ENCODE peak calls at places on chromosome 19, in seven cellular contexts. E is ovary, O is tibial nerve, I is A549, R is stomach, K is transverse colon, Q is H1. D is an unnamed sample. For H3K4me1, the result is how much of the 10 kb centered on the place peaks cover.

GRCh38 chr19:47848871-47849473 is 10.1 kb upstream of the TPRX2 start:
- DNase-seq in E (no peak), O (no peak), I (peak), R (no peak), K (no peak), Q (peak), D (no peak)

GRCh38 chr19:48613024-48613851 is 1.6 kb downstream of the FAM83E start:
- DNase-seq in E (no peak), O (no peak), I (no peak), R (peak), K (peak), Q (no peak), D (no peak)

GRCh38 chr19:17687857-17688784 is at the start of gene UNC13A:
- DNase-seq in E (peak), O (no peak), I (peak), R (peak), K (peak), Q (peak), D (no peak)

GRCh38 chr19:1768248-1768647 is 14.9 kb downstream of the ONECUT3 start:
- DNase-seq in E (no peak), O (no peak), I (no peak), R (no peak), K (peak), Q (peak), D (no peak)

GRCh38 chr19:15245370-15246197 is 13.3 kb upstream of the EPHX3 start:
- DNase-seq in E (no peak), O (no peak), I (no peak), R (no peak), K (no peak), Q (no peak), D (no peak)

GRCh38 chr19:15324791-15325519 is 7.4 kb downstream of the BRD4 start:
- DNase-seq in E (no peak), O (no peak), I (no peak), R (peak), K (no peak), Q (no peak), D (peak)

GRCh38 chr19:1041835-1042685 is 2.2 kb downstream of the ABCA7 start:
- DNase-seq in E (no peak), O (no peak), I (peak), R (peak), K (peak), Q (no peak), D (peak)

GRCh38 chr19:49431330-49431749 is 6.2 kb downstream of the GFY start:
- DNase-seq in E (no peak), O (no peak), I (peak), R (no peak), K (no peak), Q (no peak), D (no peak)

GRCh38 chr19:56333506-56333905 is 18.9 kb upstream of the ZSCAN5A start:
- DNase-seq in E (no peak), O (peak), I (peak), R (peak), K (peak), Q (peak), D (no peak)

GRCh38 chr19:29680447-29680846 is 15.2 kb downstream of the PLEKHF1 start:
- DNase-seq in E (no peak), O (no peak), I (no peak), R (peak), K (peak), Q (no peak), D (no peak)

GRCh38 chr19:51721905-51722304 is 1.9 kb downstream of the HAS1 start:
- DNase-seq in E (no peak), O (no peak), I (no peak), R (no peak), K (no peak), Q (no peak), D (no peak)

GRCh38 chr19:45444318-45445041 is 20.8 kb upstream of the ERCC1 start:
- DNase-seq in E (peak), O (peak), I (peak), R (peak), K (peak), Q (peak), D (peak)

GRCh38 chr19:43690890-43691289 is 20.9 kb upstream of the PLAUR start:
- DNase-seq in E (no peak), O (no peak), I (no peak), R (no peak), K (no peak), Q (no peak), D (no peak)

GRCh38 chr19:13118424-13119193 is 545 bp downstream of the NACC1 start:
- DNase-seq in E (peak), O (no peak), I (peak), R (peak), K (no peak), Q (peak), D (peak)

GRCh38 chr19:18450021-18450933 is 12.3 kb upstream of the ISYNA1 start:
- DNase-seq in E (no peak), O (no peak), I (no peak), R (no peak), K (no peak), Q (no peak), D (no peak)

GRCh38 chr19:28615546-28615916 is 597.4 kb downstream of the UQCRFS1 start:
- DNase-seq in E (no peak), O (no peak), I (no peak), R (no peak), K (no peak), Q (no peak), D (no peak)

GRCh38 chr19:51001495-51001894 is at the start of gene KLK8:
- DNase-seq in E (no peak), O (no peak), I (no peak), R (no peak), K (no peak), Q (no peak), D (no peak)

GRCh38 chr19:4557971-4558941 is 1.2 kb downstream of the SEMA6B start:
- DNase-seq in E (no peak), O (no peak), I (no peak), R (peak), K (peak), Q (peak), D (no peak)

DNA sequence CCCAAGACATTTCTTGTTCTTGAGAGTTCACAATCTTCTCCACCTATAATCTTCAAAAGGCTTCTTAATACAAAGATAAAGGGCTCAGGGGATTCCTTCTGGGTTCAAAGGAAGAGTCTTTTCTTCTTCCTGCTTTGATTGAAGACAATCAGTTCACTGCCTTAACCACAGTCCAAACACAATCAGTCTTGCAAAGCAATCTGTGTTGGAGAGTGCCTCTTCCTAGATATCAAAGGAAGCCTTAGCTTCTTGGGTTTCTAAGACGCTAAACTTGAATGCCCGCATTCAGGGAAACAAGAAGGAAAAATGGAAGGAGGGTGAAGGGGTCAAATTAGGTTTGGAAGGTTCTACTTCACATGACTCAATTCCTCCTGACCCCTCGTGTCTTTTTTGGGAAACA is 27.2 kb downstream of the RANBP3 start:
- DNase-seq in E (no peak), O (no peak), I (no peak), R (no peak), K (no peak), Q (no peak), D (no peak)
- H3K4me1 ChIP-seq in E (under half), O (under half), I (under half), R (half or more), K (half or more), Q (under half), D (half or more)

DNA sequence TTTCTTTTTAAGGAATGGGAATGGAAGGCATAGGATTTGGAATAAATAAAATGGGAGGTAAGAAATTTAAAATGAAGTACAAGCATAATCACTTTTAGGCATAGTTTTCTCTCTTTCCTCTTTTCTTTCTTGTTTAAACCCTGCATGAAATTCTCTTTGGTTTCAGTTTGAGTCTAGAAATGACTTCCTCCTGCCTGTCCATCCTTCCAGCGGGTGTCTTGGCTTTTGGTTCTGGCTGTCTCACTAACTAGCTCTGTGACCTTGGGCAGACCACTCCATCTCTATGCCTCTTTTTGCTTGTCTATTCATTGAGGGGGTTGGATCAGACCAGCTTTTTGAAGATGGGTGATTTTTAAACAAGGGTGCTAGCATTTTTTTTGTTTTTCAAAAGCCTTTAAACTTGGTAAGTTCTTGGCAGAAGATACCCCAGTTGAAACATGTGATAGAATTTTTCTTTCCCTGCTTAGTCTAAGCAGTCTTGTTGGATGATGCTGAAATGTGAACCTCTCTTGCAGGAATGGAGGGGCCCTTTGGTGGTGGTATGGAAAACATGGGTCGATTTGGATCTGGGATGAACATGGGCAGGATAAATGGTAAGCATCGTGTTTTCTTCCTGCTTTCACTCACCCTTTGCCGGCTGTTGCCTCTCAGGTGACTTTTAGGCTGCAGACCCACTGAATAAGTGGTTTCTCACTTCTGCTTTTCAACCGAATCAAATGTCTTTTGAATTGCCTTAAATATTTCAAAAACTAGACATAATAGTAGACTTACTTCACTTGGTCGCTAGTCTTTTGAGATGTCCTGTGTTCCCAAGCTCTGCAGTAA is 28.6 kb downstream of the PRAM1 start:
- DNase-seq in E (no peak), O (no peak), I (no peak), R (no peak), K (no peak), Q (no peak), D (no peak)
- TF ChIP-seq EP300 in E (no peak), O (no peak), I (no peak), R (no peak), K (no peak), Q (no peak), D (no peak)

GRCh38 chr19:33294058-33294798 is 8.1 kb downstream of the CEBPA start:
- DNase-seq in E (no peak), O (no peak), I (no peak), R (no peak), K (no peak), Q (no peak), D (peak)

GRCh38 chr19:33296473-33297060 is 5.8 kb downstream of the CEBPA start:
- DNase-seq in E (no peak), O (no peak), I (no peak), R (no peak), K (no peak), Q (no peak), D (peak)

GRCh38 chr19:33293255-33294057 is 8.9 kb downstream of the CEBPA start:
- DNase-seq in E (no peak), O (no peak), I (peak), R (no peak), K (peak), Q (no peak), D (no peak)

GRCh38 chr19:33297401-33298145 is 4.8 kb downstream of the CEBPA start:
- DNase-seq in E (no peak), O (no peak), I (no peak), R (no peak), K (no peak), Q (no peak), D (peak)

GRCh38 chr19:33295621-33296472 is 6.5 kb downstream of the CEBPA start:
- DNase-seq in E (no peak), O (no peak), I (no peak), R (no peak), K (no peak), Q (no peak), D (peak)
- H3K4me1 ChIP-seq in E (under half), O (under half), I (under half), R (under half), K (under half), Q (under half), D (half or more)

GRCh38 chr19:46528601-46529447 is 33.2 kb upstream of the PNMA8B start:
- DNase-seq in E (no peak), O (no peak), I (no peak), R (no peak), K (no peak), Q (no peak), D (peak)

GRCh38 chr19:46537136-46538097 is 41.8 kb upstream of the PNMA8B start:
- DNase-seq in E (no peak), O (peak), I (peak), R (peak), K (peak), Q (peak), D (no peak)

GRCh38 chr19:46536391-46536790 is 40.7 kb upstream of the PNMA8B start:
- DNase-seq in E (no peak), O (no peak), I (no peak), R (no peak), K (no peak), Q (no peak), D (no peak)

GRCh38 chr19:46529622-46530451 is 34.2 kb upstream of the PNMA8B start:
- DNase-seq in E (peak), O (peak), I (peak), R (peak), K (peak), Q (peak), D (no peak)

DNA sequence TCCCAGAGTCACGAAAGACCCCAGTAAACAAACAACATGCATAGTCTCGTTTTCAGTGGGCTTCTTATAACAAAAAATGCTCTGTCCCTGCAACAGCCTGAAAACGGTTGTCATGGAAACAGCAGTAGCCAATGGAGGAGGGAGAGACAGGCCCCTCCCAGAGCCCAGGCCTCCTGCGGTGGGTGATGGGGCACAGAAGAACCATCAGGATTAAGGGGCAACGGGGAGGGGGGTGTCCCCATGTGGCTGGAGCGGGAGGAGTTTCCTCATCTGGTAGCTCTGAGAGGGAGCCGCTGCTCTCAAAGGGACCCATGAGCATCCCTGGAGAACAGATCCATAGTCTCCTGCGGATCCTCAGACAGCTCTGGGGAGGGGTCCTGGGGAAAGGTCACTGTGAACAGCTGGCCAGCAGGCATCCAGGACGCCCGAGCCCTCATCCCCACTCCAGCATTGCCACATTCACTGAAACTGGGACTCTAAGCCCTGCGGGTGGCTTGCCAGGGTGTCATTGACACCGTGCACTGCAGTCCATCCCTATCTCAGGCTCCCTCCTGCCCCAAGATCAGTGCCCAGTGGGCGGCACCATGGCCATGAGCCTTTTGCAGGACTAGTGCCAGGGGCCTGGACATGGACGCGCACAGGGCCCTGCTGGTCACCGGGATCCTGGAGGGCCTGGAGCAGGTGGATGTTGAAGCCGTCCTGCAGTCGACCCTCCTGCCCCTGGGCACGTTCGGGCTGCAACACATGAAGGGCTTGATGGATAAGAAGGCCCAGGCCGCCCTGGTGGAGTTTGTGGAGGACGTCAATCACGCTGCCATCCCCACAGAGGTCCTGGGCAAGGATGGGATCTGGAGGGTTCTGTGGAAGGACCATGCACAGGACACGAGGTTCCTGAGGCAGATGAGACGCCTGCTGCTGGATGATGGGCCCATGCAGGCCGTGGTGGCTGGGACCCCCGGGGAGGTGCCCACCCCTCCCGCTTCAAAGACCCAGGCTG is 37.7 kb upstream of the PNMA8B start:
- DNase-seq in E (no peak), O (no peak), I (no peak), R (no peak), K (no peak), Q (peak), D (no peak)
- TF ChIP-seq EP300 in E (no peak), O (no peak), I (no peak), R (no peak), K (no peak), Q (no peak), D (no peak)

DNA sequence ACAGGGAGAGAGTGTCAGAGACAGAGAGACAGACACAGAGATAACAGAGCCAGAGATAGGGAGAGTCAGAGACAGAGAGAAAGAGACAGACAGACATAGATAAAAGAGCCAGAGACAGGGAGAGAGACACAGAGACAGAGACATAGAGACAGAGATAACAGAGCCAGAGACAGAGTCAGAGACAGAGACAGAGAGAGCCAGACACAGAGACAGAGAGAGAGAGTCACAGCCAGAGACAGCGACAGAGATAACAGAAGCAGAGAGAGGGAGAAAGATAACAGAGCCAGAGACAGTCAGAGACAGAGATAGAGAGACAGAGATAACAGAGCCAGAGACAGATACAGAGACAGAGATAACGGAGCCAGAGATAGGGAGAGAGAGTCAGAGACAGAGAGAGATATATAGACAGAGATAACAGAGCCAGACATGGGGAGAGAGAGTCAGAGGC is 865 bp upstream of the TNFSF9 start:
- DNase-seq in E (no peak), O (no peak), I (no peak), R (no peak), K (no peak), Q (no peak), D (no peak)
- H3K4me1 ChIP-seq in E (under half), O (under half), I (under half), R (under half), K (under half), Q (under half), D (under half)

GRCh38 chr19:5864725-5865486 is 5.4 kb downstream of the FUT5 start:
- DNase-seq in E (no peak), O (no peak), I (no peak), R (no peak), K (no peak), Q (no peak), D (no peak)
- TF ChIP-seq EP300 in E (no peak), O (no peak), I (no peak), R (no peak), K (no peak), Q (no peak), D (no peak)

GRCh38 chr19:42115219-42115618 is 17.0 kb downstream of the POU2F2 start:
- DNase-seq in E (no peak), O (no peak), I (no peak), R (no peak), K (no peak), Q (no peak), D (no peak)
- H3K4me1 ChIP-seq in E (under half), O (under half), I (under half), R (under half), K (under half), Q (under half), D (under half)

DNA sequence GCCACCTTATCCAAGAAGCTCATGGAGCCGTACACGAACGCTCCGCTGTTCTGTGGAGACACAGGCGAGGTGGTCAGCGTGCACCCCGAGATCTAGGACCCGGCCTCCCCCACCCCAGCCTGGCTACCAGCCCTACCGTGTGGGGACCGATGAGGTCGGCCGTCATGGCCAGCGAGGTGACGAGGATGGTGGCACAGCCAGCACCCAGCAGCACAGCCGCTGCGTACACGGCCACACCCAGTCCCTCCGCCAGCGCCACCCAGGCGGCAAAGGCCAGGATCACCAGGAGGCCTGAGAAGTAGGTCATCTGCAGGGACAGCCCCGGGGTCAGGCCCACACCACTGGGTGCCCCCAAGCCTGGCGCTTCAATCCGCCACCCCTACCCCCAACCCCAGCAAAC is 7.1 kb downstream of the TEKTIP1 start:
- DNase-seq in E (no peak), O (no peak), I (no peak), R (peak), K (no peak), Q (no peak), D (no peak)
- TF ChIP-seq EP300 in E (no peak), O (no peak), I (no peak), R (no peak), K (no peak), Q (no peak), D (no peak)

D was measured in suprapubic skin.